ENCODE peak calls at places on chromosomes 12 and 14, in seven cellular contexts. S is A549, M is pancreas, Q is lower lobe of right lung, P is heart right ventricle, A is aorta, H is upper lobe of right lung. X is an unnamed sample.

GRCh38 chr14:73240816-73241480 is 3.6 kb downstream of the PAPLN start:
- ATAC-seq in S (no peak), M (peak), Q (no peak), P (no peak), A (no peak), H (peak), X (no peak)

GRCh38 chr12:54631988-54632728 is 2.5 kb downstream of the LACRT start:
- ATAC-seq in S (peak), M (peak), Q (no peak), P (no peak), A (no peak), H (no peak), X (no peak)

GRCh38 chr14:41662780-41663477 is 56.3 kb downstream of the LRFN5 start:
- ATAC-seq in S (no peak), M (no peak), Q (no peak), P (no peak), A (no peak), H (no peak), X (no peak)

GRCh38 chr12:110501378-110501721 is 561 bp downstream of the VPS29 start:
- ATAC-seq in S (peak), M (peak), Q (peak), P (peak), A (no peak), H (peak), X (peak)

GRCh38 chr12:75437564-75437963 is 43.0 kb upstream of the GLIPR1 start:
- ATAC-seq in S (peak), M (peak), Q (no peak), P (no peak), A (no peak), H (peak), X (no peak)

GRCh38 chr12:46546634-46547273 is 174.2 kb upstream of the SLC38A2 start:
- ATAC-seq in S (no peak), M (peak), Q (no peak), P (peak), A (no peak), H (peak), X (no peak)

GRCh38 chr12:78928200-78929074 is 63.9 kb downstream of the SYT1 start:
- ATAC-seq in S (peak), M (no peak), Q (no peak), P (no peak), A (no peak), H (no peak), X (no peak)

GRCh38 chr12:779745-780734 is 27.7 kb downstream of the WNK1 start:
- ATAC-seq in S (peak), M (peak), Q (peak), P (peak), A (no peak), H (no peak), X (no peak)

GRCh38 chr12:104571328-104571727 is 114.6 kb downstream of the CHST11 start:
- ATAC-seq in S (no peak), M (no peak), Q (no peak), P (no peak), A (no peak), H (no peak), X (no peak)

GRCh38 chr14:50971122-50971781 is 27.0 kb upstream of the PYGL start:
- ATAC-seq in S (no peak), M (no peak), Q (no peak), P (no peak), A (no peak), H (no peak), X (no peak)

GRCh38 chr12:91922674-91923073 is 223.0 kb downstream of the BTG1 start:
- ATAC-seq in S (no peak), M (peak), Q (peak), P (no peak), A (no peak), H (peak), X (no peak)

GRCh38 chr14:102090713-102091112 is 3.9 kb upstream of the HSP90AA1 start:
- ATAC-seq in S (no peak), M (no peak), Q (no peak), P (no peak), A (no peak), H (no peak), X (no peak)

GRCh38 chr14:102903889-102904512 is 18.5 kb upstream of the AMN start:
- ATAC-seq in S (no peak), M (no peak), Q (no peak), P (no peak), A (no peak), H (no peak), X (no peak)

GRCh38 chr12:50039151-50039835 is 14.0 kb upstream of the RACGAP1 start:
- ATAC-seq in S (peak), M (peak), Q (peak), P (peak), A (peak), H (peak), X (peak)

GRCh38 chr14:95319312-95320075 is at the start of gene CLMN:
- ATAC-seq in S (peak), M (peak), Q (peak), P (peak), A (peak), H (peak), X (peak)

GRCh38 chr12:26327975-26328635 is 132.7 kb downstream of the SSPN start:
- ATAC-seq in S (no peak), M (peak), Q (peak), P (no peak), A (no peak), H (peak), X (no peak)

GRCh38 chr14:68651652-68652432 is 141.0 kb downstream of the ZFP36L1 start:
- ATAC-seq in S (peak), M (no peak), Q (peak), P (peak), A (no peak), H (no peak), X (peak)

GRCh38 chr12:92574911-92575570 is 127.7 kb upstream of the PLEKHG7 start:
- ATAC-seq in S (peak), M (no peak), Q (peak), P (no peak), A (peak), H (peak), X (no peak)

GRCh38 chr12:57211791-57212700 is 4.5 kb upstream of the NXPH4 start:
- ATAC-seq in S (no peak), M (no peak), Q (no peak), P (no peak), A (no peak), H (no peak), X (no peak)

GRCh38 chr12:57209916-57210315 is 6.7 kb upstream of the NXPH4 start:
- ATAC-seq in S (no peak), M (no peak), Q (no peak), P (no peak), A (no peak), H (no peak), X (no peak)

GRCh38 chr12:57210461-57210860 is 6.1 kb upstream of the NXPH4 start:
- ATAC-seq in S (no peak), M (no peak), Q (no peak), P (no peak), A (no peak), H (no peak), X (no peak)

GRCh38 chr12:57212701-57213067 is 3.9 kb upstream of the NXPH4 start:
- ATAC-seq in S (no peak), M (no peak), Q (no peak), P (no peak), A (no peak), H (no peak), X (no peak)

DNA sequence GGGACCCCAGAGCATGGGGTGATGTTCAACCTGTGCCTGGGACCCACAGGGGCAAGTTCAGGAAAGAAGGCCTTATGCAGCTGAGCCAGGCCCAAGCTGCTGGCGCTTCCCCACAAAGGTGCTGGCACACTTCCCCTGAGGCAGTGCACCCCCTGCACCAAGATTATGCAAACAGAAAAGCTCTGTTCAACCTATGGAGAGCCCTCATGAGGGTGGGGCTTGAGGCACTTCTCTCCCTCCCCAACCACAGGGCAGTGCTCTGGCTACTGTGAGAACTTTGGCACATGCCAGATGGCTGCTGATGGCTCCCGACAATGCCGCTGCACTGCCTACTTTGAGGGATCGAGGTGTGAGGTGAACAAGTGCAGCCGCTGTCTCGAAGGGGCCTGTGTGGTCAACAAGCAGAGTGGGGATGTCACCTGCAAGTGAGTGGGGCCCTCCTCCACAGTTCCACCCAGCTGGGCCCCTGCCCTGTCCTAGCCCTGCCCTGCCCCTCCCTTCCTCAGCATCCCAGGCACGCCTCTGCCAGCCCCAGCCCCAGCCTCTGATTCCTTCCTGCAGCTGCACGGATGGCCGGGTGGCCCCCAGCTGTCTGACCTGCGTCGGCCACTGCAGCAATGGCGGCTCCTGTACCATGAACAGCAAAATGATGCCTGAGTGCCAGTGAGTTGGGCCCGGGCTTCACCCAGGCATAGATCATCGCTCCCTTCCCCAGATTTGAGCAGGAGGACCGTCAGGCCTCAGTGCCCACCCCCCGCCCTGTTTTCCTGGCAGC is 5.5 kb upstream of the NXPH4 start:
- ATAC-seq in S (no peak), M (no peak), Q (no peak), P (no peak), A (no peak), H (no peak), X (no peak)
- H3K27ac ChIP-seq in S (no peak), M (no peak), Q (no peak), P (no peak), A (no peak), H (no peak), X (no peak)

GRCh38 chr12:100293017-100293416 is 26.0 kb downstream of the SCYL2 start:
- ATAC-seq in S (no peak), M (no peak), Q (no peak), P (no peak), A (no peak), H (no peak), X (no peak)

GRCh38 chr12:100290016-100290415 is 23.0 kb downstream of the SCYL2 start:
- ATAC-seq in S (no peak), M (no peak), Q (no peak), P (no peak), A (no peak), H (no peak), X (no peak)

GRCh38 chr12:100295764-100296555 is 29.0 kb downstream of the SCYL2 start:
- ATAC-seq in S (no peak), M (no peak), Q (no peak), P (no peak), A (no peak), H (no peak), X (no peak)
- H3K27ac ChIP-seq in S (no peak), M (no peak), Q (no peak), P (no peak), A (no peak), H (no peak), X (no peak)

DNA sequence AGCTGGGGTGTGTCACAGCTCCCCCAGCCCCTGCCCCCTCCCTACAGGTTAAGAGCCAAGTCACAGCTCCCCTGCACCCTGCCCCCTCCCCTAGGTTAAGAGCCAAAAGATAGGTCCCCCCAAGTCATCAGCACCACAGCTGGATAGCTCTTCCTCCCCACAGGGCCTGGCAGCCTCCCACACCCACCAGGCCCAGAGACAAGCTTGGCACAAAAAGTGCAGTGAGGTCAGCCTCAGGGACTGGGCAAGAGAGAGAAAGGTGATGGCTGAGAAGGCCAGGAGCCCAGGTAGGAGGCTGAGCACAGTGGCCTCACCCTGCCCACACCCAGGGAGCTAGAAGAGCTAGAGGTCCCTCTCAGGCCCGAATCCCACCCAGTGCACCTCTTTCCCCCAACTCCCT is 8.7 kb downstream of the ITGA7 start:
- ATAC-seq in S (no peak), M (no peak), Q (no peak), P (no peak), A (no peak), H (no peak), X (no peak)
- H3K27ac ChIP-seq in S (no peak), M (no peak), Q (no peak), P (no peak), A (no peak), H (no peak), X (peak)

GRCh38 chr12:121767525-121768016 is 25.9 kb downstream of the RHOF start:
- ATAC-seq in S (peak), M (no peak), Q (no peak), P (peak), A (peak), H (no peak), X (peak)

GRCh38 chr12:121764808-121765207 is 28.7 kb downstream of the RHOF start:
- ATAC-seq in S (no peak), M (no peak), Q (no peak), P (no peak), A (no peak), H (no peak), X (no peak)

GRCh38 chr12:121766290-121767039 is 27.0 kb downstream of the RHOF start:
- ATAC-seq in S (peak), M (no peak), Q (no peak), P (no peak), A (no peak), H (no peak), X (no peak)

GRCh38 chr12:121762269-121762668 is 31.2 kb downstream of the RHOF start:
- ATAC-seq in S (no peak), M (no peak), Q (peak), P (peak), A (no peak), H (peak), X (no peak)

DNA sequence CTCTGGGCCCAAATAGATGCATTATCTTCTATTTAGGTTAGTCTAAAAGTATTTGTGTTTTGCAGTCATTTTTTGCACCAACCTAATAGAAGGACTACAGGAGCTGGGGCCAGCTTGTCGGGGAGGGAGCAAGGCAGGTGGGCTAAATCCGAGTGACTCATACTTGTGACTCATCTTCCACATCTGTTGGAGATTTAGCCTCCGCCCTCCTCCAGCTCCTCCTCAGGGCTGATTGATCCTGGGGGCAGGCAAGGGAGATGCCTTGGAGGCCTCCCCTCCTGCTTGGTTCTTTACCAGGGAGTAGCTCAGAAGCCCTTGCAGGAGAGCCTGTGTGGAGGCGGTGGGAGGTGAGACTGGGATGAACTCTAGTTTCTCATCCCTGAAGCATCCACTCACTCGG is 27.9 kb downstream of the RHOF start:
- ATAC-seq in S (peak), M (peak), Q (no peak), P (no peak), A (no peak), H (no peak), X (peak)
- H3K27ac ChIP-seq in S (no peak), M (no peak), Q (no peak), P (no peak), A (no peak), H (no peak), X (peak)

GRCh38 chr12:71865166-71865713 is 25.7 kb downstream of the TBC1D15 start:
- ATAC-seq in S (peak), M (no peak), Q (peak), P (no peak), A (no peak), H (peak), X (no peak)

GRCh38 chr12:71867131-71867530 is 27.6 kb downstream of the TBC1D15 start:
- ATAC-seq in S (no peak), M (no peak), Q (no peak), P (no peak), A (no peak), H (no peak), X (no peak)

GRCh38 chr12:71870409-71870808 is 30.9 kb downstream of the TBC1D15 start:
- ATAC-seq in S (no peak), M (no peak), Q (no peak), P (no peak), A (no peak), H (no peak), X (no peak)

GRCh38 chr12:71871116-71871515 is 31.6 kb downstream of the TBC1D15 start:
- ATAC-seq in S (no peak), M (no peak), Q (no peak), P (no peak), A (no peak), H (no peak), X (no peak)

DNA sequence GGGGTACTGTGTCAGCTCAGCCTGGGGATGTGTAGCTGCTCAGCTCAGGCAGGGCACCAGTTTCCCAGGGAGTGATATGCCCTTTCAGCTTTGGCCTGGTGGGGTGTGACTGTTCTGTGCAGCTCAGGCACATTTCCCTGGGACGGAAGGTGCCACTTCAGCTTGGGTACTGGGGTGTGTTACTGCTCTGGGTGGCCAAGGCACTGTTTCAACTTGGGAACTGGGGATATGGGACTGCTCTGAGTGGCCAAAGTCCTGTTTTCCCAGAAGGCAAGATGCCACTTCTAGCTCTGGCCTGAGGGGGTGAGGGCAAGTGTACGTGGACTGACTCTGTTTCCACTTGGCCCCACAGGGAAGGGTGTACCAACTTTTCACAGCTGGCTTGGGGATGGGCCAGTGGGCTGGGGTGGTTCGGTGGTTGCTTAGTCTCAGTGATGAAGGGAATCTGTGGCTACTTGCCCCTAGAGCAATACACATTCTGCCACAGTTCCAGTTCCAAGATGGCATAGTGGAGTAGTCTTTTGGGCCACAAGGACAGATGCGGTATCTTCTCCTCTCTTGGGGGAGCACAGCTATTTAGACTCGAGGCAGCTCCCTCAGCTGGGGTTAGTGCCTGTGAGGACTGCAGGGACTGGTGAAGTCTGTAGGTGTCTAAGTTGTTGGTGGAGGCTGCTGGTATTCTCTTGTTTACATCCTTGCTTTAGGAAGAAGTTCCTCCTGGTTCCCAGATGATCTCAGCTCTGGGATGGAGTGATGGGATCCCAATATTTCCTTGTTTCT is 26.4 kb downstream of the TBC1D15 start:
- ATAC-seq in S (peak), M (no peak), Q (peak), P (no peak), A (no peak), H (peak), X (no peak)
- H3K27ac ChIP-seq in S (no peak), M (no peak), Q (no peak), P (no peak), A (no peak), H (no peak), X (no peak)

DNA sequence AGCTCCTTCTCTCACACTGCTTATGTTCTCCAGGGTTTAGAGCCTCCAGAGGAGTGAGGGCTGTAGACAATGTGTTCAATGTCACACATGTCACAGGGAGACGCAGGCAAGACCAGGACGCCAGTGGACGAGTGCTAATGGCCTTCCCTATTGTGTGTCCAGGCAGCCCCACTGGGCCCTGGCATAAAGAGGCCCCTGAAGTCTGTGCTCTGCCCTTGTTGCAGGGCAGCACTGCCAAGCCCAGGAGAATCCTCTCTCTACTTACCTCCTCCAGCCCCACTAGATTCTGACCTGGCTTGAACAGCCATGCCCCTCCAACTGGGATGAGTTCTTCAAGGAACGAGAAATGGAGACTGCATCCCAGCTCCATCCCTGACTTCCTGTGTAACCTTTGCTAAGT is 24.8 kb upstream of the TMEM106C start:
- ATAC-seq in S (no peak), M (no peak), Q (no peak), P (no peak), A (no peak), H (no peak), X (no peak)
- H3K27ac ChIP-seq in S (no peak), M (no peak), Q (no peak), P (no peak), A (no peak), H (no peak), X (no peak)

GRCh38 chr12:18583655-18584054 is 154.2 kb downstream of the PLCZ1 start:
- ATAC-seq in S (no peak), M (no peak), Q (no peak), P (no peak), A (no peak), H (no peak), X (no peak)
- H3K27ac ChIP-seq in S (no peak), M (no peak), Q (no peak), P (no peak), A (no peak), H (no peak), X (no peak)

GRCh38 chr14:88256997-88257755 is 65.9 kb downstream of the KCNK10 start:
- ATAC-seq in S (no peak), M (no peak), Q (no peak), P (no peak), A (no peak), H (no peak), X (no peak)
- H3K27ac ChIP-seq in S (no peak), M (no peak), Q (no peak), P (no peak), A (no peak), H (no peak), X (no peak)